ENCODE peak calls at places on chromosome 6, in five cellular contexts. S is left ventricle myocardium inferior; K is CD4-positive, alpha-beta T cell; Y is tibial artery; F is substantia nigra. I is an unnamed sample.

GRCh38 chr6:106082735-106083398 is 3.3 kb upstream of the PRDM1 start:
- DNase-seq in S (no peak), K (no peak), Y (no peak), F (no peak), I (no peak)

GRCh38 chr6:7993952-7994351 is 70.2 kb downstream of the BLOC1S5 start:
- DNase-seq in S (no peak), K (no peak), Y (no peak), F (no peak), I (no peak)

GRCh38 chr6:159760602-159761057 is 1.2 kb upstream of the ACAT2 start:
- DNase-seq in S (no peak), K (no peak), Y (no peak), F (no peak), I (no peak)

GRCh38 chr6:116008470-116009229 is 52.0 kb downstream of the FRK start:
- DNase-seq in S (no peak), K (no peak), Y (no peak), F (no peak), I (no peak)

GRCh38 chr6:153167026-153167891 is 36.2 kb upstream of the RGS17 start:
- DNase-seq in S (no peak), K (no peak), Y (no peak), F (no peak), I (no peak)

GRCh38 chr6:158688860-158689259 is 39.0 kb downstream of the SYTL3 start:
- DNase-seq in S (no peak), K (no peak), Y (no peak), F (no peak), I (no peak)

GRCh38 chr6:157728183-157728881 is 94.7 kb upstream of the SNX9 start:
- DNase-seq in S (no peak), K (no peak), Y (no peak), F (no peak), I (no peak)

GRCh38 chr6:168414696-168415095 is 26.3 kb upstream of the SMOC2 start:
- DNase-seq in S (no peak), K (no peak), Y (no peak), F (no peak), I (no peak)

GRCh38 chr6:153357391-153357790 is 226.3 kb upstream of the RGS17 start:
- DNase-seq in S (no peak), K (no peak), Y (no peak), F (no peak), I (no peak)

GRCh38 chr6:16127471-16127870 is 1.4 kb upstream of the MYLIP start:
- DNase-seq in S (no peak), K (no peak), Y (no peak), F (no peak), I (no peak)

GRCh38 chr6:167000759-167001158 is 1.6 kb downstream of the CEP43 start:
- DNase-seq in S (no peak), K (no peak), Y (no peak), F (no peak), I (no peak)

GRCh38 chr6:10582774-10583508 is 61.8 kb downstream of the GCNT2 start:
- DNase-seq in S (no peak), K (no peak), Y (no peak), F (no peak), I (no peak)
- H3K27ac ChIP-seq in S (peak overlapping the region; percentile 82), K (no peak overlapping the region), Y (no peak overlapping the region), F (no peak overlapping the region), I (no peak overlapping the region)

DNA sequence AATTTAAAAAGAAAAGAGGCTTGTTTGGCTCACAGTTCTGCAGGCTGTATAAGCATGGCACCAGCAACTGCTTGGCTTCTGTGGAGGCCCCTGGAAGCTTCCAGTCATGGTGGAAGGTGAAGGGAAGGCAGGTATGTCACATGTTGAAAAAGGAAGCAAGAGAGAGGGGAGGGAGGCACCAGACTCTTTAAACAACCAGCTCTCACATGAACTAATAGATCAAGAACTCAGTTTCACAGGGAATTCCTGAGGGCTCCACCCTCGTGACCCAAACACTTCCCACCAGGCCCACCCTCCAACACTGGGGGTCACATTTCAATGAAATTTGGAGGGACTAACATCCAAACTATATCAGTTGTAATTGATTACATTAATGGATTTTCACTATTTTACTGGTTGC is 127.9 kb upstream of the MLIP start:
- DNase-seq in S (no peak), K (no peak), Y (no peak), F (no peak), I (no peak)
- H3K27ac ChIP-seq in S (no peak overlapping the region), K (no peak overlapping the region), Y (no peak overlapping the region), F (no peak overlapping the region), I (no peak overlapping the region)

DNA sequence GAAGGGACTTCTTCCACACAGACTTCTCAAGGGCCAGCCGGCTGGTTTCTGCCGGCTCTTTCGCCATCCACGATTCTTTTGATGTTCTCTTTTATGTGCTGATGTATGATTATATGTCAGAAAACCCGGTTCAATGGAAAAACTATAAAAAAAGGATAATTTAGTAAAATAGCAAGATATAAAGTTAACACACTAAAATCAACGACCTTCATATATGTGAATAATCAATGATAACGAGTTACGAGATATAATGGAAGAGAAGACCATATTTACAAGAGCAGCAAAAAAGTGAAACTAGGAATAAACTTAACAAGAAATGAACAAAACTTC is 540 bp upstream of the ZSCAN12 start:
- DNase-seq in S (no peak), K (no peak), Y (no peak), F (no peak), I (no peak)
- H3K27ac ChIP-seq in S (peak overlapping the region; percentile 56), K (no peak overlapping the region), Y (peak overlapping the region; percentile 44), F (peak overlapping the region; percentile 49), I (peak overlapping the region; percentile 48)

DNA sequence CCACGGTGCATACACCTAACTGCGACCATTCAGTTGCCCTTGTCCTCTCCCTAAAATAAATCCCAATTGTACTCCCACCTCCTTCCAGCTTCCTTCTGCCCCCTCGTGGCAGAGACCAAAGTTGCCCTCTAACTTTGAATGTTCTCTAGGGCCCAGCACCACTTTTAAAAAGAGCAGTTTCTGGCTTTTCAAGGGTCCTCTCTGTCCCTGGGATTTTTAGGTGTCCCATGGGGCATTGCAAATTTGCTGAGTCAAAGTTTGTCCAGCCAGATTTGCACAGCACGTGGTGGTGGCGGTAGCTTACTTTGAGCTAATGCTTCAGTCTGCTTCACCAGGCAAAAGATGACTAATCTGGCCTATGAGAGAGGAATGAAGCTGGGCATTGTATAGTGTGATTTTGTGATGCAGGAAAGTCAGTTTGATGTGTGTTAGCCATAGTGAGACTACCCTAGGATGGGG is 100.2 kb downstream of the PERP start:
- DNase-seq in S (no peak), K (no peak), Y (no peak), F (no peak), I (no peak)
- H3K27ac ChIP-seq in S (no peak overlapping the region), K (no peak overlapping the region), Y (no peak overlapping the region), F (no peak overlapping the region), I (no peak overlapping the region)

GRCh38 chr6:57174511-57174907 is 2.4 kb downstream of the BAG2 start:
- DNase-seq in S (no peak), K (no peak), Y (no peak), F (no peak), I (no peak)
- H3K27ac ChIP-seq in S (peak overlapping the region; percentile 95), K (no peak overlapping the region), Y (peak overlapping the region; percentile 90), F (no peak overlapping the region), I (no peak overlapping the region)

DNA sequence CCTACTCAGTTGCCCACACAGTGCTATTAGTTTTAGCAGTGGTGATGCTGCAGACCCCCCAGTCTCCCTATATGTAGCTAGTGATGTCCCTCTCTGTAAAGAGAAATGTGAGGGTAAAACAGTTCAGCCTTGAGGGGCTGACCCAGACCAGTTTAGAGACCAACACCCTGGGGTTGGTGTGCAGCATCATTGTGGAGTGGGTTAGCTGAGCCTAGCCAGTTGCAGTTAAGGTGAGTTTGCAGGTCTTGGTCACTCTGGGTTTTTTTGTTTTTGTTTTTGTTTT is 401 bp upstream of the B3GALT4 start:
- DNase-seq in S (no peak), K (no peak), Y (no peak), F (no peak), I (no peak)
- H3K27ac ChIP-seq in S (peak overlapping the region; percentile 97), K (peak overlapping the region; percentile 82), Y (peak overlapping the region; percentile 87), F (peak overlapping the region; percentile 58), I (peak overlapping the region; percentile 92)

DNA sequence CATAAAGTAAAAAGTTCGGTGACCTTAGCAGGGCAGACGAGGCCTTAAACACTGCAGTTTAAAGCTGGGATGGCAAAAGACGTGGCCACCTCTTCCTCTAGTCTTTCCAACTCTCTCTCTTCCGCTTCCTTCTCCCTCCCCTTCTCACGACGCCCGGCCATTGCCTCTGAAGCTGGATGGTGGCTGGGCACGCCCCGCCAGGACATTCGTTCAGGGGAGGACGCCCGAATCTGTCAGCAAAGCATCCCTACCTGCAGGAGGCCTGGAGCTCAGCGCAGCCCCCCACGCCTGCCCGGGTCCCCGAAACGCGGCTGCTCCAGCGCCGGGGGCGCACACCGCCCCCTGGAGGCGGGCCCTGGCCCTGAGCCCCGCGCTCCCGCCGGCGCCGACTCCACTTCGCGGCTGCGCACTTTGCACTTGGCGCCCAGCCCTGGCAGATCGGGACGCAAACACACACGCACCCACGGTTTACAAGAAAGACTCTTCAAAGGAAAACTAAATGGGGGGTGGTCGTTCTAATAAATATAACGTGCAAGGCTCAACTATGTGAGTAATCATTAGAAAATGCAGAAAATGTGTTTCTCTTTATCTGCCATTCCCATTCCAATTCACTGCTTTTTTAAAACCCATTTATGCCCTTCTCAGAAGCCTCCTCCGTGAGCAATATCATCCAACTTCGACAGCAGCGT is 54.7 kb upstream of the FOXC1 start:
- DNase-seq in S (peak; percentile 77), K (peak; percentile 81), Y (peak; percentile 84), F (no peak), I (peak; percentile 81)
- H3K27ac ChIP-seq in S (peak overlapping the region; percentile 65), K (no peak overlapping the region), Y (peak overlapping the region; percentile 81), F (peak overlapping the region; percentile 75), I (peak overlapping the region; percentile 60)

GRCh38 chr6:43123691-43124314 is 47.3 kb upstream of the SRF start:
- DNase-seq in S (no peak), K (no peak), Y (no peak), F (no peak), I (no peak)

GRCh38 chr6:43122146-43122545 is 46.0 kb downstream of the PTK7 start:
- DNase-seq in S (no peak), K (no peak), Y (no peak), F (no peak), I (no peak)

GRCh38 chr6:43120938-43121913 is 45.1 kb downstream of the PTK7 start:
- DNase-seq in S (peak; percentile 56), K (no peak), Y (peak; percentile 95), F (no peak), I (peak; percentile 63)

GRCh38 chr6:43119456-43119855 is 43.3 kb downstream of the PTK7 start:
- DNase-seq in S (no peak), K (no peak), Y (no peak), F (no peak), I (no peak)

GRCh38 chr6:43120101-43120730 is 44.1 kb downstream of the PTK7 start:
- DNase-seq in S (no peak), K (no peak), Y (no peak), F (no peak), I (no peak)
- H3K27ac ChIP-seq in S (no peak overlapping the region), K (no peak overlapping the region), Y (peak overlapping the region; percentile 75), F (no peak overlapping the region), I (no peak overlapping the region)

DNA sequence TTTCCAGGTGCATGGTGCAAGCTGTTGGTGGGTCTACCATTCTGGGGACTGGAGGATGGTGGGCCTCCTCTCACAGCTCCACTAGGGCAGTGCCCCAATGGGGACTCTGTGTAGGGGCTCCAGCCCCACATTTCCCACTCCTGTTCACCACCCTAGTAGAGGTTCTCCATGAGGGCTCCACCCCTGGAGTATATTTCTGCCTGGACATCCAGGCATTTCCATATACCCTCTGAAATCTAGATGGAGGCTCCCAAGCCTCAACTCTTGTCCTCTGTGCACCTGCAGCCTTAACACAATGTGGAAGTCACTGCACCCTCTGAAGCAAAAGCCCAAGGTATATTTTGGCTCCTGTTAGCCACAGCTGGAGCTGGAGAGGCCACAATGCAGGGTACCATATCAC is 393.5 kb downstream of the RNGTT start:
- DNase-seq in S (no peak), K (no peak), Y (no peak), F (no peak), I (no peak)
- H3K27ac ChIP-seq in S (no peak overlapping the region), K (no peak overlapping the region), Y (no peak overlapping the region), F (no peak overlapping the region), I (no peak overlapping the region)